ENCODE peak calls at places on chromosomes 11 and 22, in five cellular contexts. S, R, F, D and C are unnamed samples.
A peak's percentile ranks its signal among the peaks of the same experiment; 100 is the strongest.

GRCh38 chr22:27100789-27101188 is 443.4 kb downstream of the MIAT start:
- DNase-seq in F (no peak), R (no peak), D (no peak), S (no peak), C (peak; percentile 72)

GRCh38 chr11:21895686-21896085 is 297.2 kb upstream of the ANO5 start:
- DNase-seq in R (no peak), D (no peak), F (no peak), S (no peak), C (no peak)

GRCh38 chr11:128052912-128053641 is 534.3 kb downstream of the ETS1 start:
- DNase-seq in D (no peak), R (no peak), S (no peak), F (no peak), C (no peak)

GRCh38 chr11:118889796-118890195 is 6.1 kb downstream of the CXCR5 start:
- DNase-seq in R (no peak), S (no peak), F (no peak), D (no peak), C (no peak)

GRCh38 chr11:57567512-57568329 is at the start of gene UBE2L6:
- DNase-seq in D (no peak), R (no peak), F (peak; percentile 69), S (no peak), C (peak; percentile 74)

GRCh38 chr11:116244425-116244824 is 528.4 kb downstream of the BUD13 start:
- DNase-seq in D (no peak), F (no peak), S (no peak), R (no peak), C (no peak)

GRCh38 chr11:94140154-94140655 is 11.6 kb downstream of the PANX1 start:
- DNase-seq in D (no peak), R (no peak), S (no peak), F (no peak), C (no peak)

GRCh38 chr22:20430641-20431519 is 6.7 kb downstream of the SCARF2 start:
- DNase-seq in F (no peak), S (peak; percentile 33), R (no peak), D (no peak), C (peak; percentile 87)

GRCh38 chr11:63017306-63017974 is 1.8 kb upstream of the SLC22A8 start:
- DNase-seq in R (no peak), F (no peak), D (no peak), S (no peak), C (no peak)

GRCh38 chr11:1521382-1522080 is 35.0 kb upstream of the MOB2 start:
- DNase-seq in S (no peak), F (no peak), R (no peak), D (peak; percentile 76), C (no peak)

GRCh38 chr11:84691830-84692229 is 935.3 kb downstream of the DLG2 start:
- DNase-seq in R (no peak), D (no peak), F (no peak), S (no peak), C (peak; percentile 92)

GRCh38 chr11:117177534-117178209 is 871 bp upstream of the SIDT2 start:
- DNase-seq in S (no peak), F (no peak), R (no peak), D (no peak), C (no peak)

GRCh38 chr11:116890193-116890592 is 52.8 kb upstream of the APOA1 start:
- DNase-seq in R (no peak), D (peak; percentile 26), S (no peak), F (no peak), C (no peak)

GRCh38 chr11:70608568-70609314 is 210.4 kb downstream of the CTTN start:
- DNase-seq in S (no peak), F (no peak), D (no peak), R (no peak), C (no peak)

GRCh38 chr11:122853971-122854446 is 15.7 kb downstream of the CRTAM start:
- DNase-seq in F (peak; percentile 69), R (peak; percentile 66), D (no peak), S (peak; percentile 84), C (peak; percentile 92)

GRCh38 chr22:36374603-36375024 is 13.2 kb downstream of the MYH9 start:
- DNase-seq in R (no peak), D (no peak), F (no peak), S (peak; percentile 80), C (no peak)

GRCh38 chr22:32695451-32695891 is 106.0 kb upstream of the TIMP3 start:
- DNase-seq in R (peak; percentile 87), D (no peak), F (no peak), S (peak; percentile 21), C (no peak)

GRCh38 chr11:279966-280761 is 2.0 kb downstream of the NLRP6 start:
- DNase-seq in D (no peak), R (no peak), S (no peak), F (no peak), C (peak; percentile 74)

GRCh38 chr11:17974246-17974645 is 38.6 kb downstream of the SERGEF start:
- DNase-seq in F (no peak), R (no peak), S (no peak), D (no peak), C (no peak)

GRCh38 chr11:65745049-65745448 is 24.5 kb upstream of the RNASEH2C start:
- DNase-seq in S (no peak), R (no peak), D (no peak), F (no peak), C (no peak)

GRCh38 chr22:16956290-16956689 is 51.7 kb downstream of the GAB4 start:
- DNase-seq in S (no peak), R (no peak), D (no peak), F (no peak), C (no peak)

GRCh38 chr11:126403658-126404057 is 48.2 kb downstream of the ST3GAL4 start:
- DNase-seq in S (no peak), F (no peak), R (no peak), D (peak; percentile 40), C (no peak)

GRCh38 chr11:31827458-31828206 is 16.5 kb upstream of the PAX6 start:
- DNase-seq in F (no peak), S (no peak), R (no peak), D (no peak), C (peak; percentile 7)
- TF ChIP-seq EZH2 in F (no peak), S (no peak), R (peak; percentile 50), D (no peak), C (peak; percentile 72)

GRCh38 chr11:35286156-35286555 is 133.2 kb downstream of the SLC1A2 start:
- DNase-seq in R (no peak), D (no peak), S (no peak), F (no peak), C (no peak)

GRCh38 chr11:35280727-35281126 is 138.6 kb downstream of the SLC1A2 start:
- DNase-seq in F (no peak), R (no peak), S (no peak), D (no peak), C (no peak)

GRCh38 chr11:35281169-35281591 is 138.2 kb downstream of the SLC1A2 start:
- DNase-seq in S (no peak), R (no peak), F (no peak), D (no peak), C (no peak)

GRCh38 chr11:35285471-35285870 is 133.9 kb downstream of the SLC1A2 start:
- DNase-seq in R (no peak), S (no peak), F (no peak), D (no peak), C (no peak)

DNA sequence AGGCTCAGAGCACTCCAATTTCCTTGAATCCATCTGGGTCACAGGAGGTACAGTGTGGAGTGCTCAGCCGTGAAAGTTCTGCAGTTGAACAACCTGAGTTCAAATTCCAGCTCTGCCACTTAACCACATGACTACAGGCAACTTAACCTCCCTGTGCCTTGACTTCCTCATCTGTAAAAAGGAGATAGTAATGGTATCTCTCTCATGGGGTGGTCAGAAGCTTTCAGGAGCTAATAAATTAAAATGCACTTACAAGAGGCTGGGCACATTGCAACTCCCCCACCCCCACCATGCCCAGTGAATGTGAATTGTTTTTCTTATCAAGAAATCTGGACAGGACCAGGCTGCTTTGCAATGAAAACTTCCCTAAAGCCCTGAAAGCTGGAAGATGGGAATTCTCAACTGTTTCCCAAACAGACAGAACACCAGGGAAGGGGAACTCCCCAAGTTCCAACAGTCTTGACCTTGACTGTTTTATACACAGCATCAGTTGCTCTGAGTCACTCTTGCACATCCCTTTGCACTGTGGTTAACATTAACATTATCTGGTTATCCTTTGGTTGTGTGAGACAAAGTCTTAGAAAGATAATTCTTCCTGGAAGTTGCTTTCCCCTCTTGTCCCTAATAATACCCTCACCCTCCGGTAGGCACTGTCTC is 137.0 kb downstream of the SLC1A2 start:
- DNase-seq in S (no peak), D (no peak), R (no peak), F (peak; percentile 3), C (no peak)
- TF ChIP-seq REST in S (no peak), D (no peak), R (no peak), F (no peak), C (no peak)

GRCh38 chr22:44445307-44445680 is 52.7 kb downstream of the RTL6 start:
- DNase-seq in F (no peak), S (no peak), D (no peak), R (no peak), C (no peak)
- TF ChIP-seq EZH2 in F (no peak), S (no peak), D (no peak), R (no peak), C (no peak)

GRCh38 chr22:44394246-44395115 is 81.7 kb upstream of the SHISAL1 start:
- DNase-seq in R (no peak), S (no peak), F (no peak), D (no peak), C (no peak)
- TF ChIP-seq REST in R (no peak), S (no peak), F (no peak), D (no peak), C (no peak)

DNA sequence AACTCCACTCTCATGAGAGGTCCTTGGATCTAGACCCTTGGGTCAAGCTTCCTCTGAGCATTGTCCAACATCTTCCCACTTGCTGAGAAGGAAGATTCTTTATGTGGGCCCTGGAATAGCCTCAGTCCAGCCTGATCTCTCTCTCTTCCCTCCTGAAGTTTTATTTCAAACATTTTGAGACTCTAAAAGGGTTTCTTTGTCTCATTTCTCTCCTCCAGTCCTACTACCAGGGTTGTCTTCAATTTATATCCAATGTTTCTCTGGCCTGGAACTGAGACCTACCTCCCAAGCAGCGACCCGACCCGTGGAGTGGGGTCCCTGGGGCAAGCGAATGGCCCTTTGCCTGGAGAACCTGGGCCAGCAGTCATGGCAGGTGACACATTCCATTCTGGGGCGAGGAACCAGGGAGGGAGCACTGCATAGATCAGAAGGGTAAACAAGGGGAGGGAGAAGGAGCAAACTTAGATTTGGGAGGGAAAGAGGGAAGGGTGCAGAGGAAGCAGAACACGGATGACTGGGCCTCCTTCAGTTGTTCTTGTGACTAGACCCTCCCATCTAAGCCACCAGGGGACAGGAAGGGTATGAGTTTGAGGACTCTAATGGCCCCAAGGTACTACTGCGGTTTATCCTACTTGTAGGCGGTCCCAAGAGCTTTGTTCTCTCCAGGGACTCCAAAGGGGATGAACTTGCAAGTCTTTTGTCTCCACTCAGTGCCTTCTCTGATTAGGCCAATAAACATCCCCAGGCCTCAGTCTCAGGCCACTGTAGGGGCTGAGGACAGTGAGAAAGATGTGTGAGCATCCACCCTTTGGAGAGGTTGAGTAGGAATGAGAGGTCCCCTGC is 14.2 kb upstream of the PRAME start:
- DNase-seq in R (no peak), F (no peak), S (no peak), D (no peak), C (no peak)
- TF ChIP-seq EZH2 in R (no peak), F (no peak), S (no peak), D (no peak), C (no peak)

GRCh38 chr22:29480512-29481264 is 670 bp downstream of the NEFH start:
- DNase-seq in S (no peak), F (peak; percentile 90), R (no peak), D (peak; percentile 11), C (peak; percentile 75)
- TF ChIP-seq REST in S (no peak), F (peak; percentile 24), R (no peak), D (no peak), C (no peak)